ENCODE peak calls at places on chromosomes 3 and 15, in five cellular contexts. Q is heart left ventricle, N is upper lobe of left lung, V is A549, U is gastrocnemius medialis. P is an unnamed sample.

GRCh38 chr3:126484662-126485061 is 9.0 kb upstream of the ZXDC start:
- ATAC-seq in N (no peak), U (no peak), Q (no peak), V (no peak), P (no peak)

GRCh38 chr3:4546346-4547178 is 53.4 kb downstream of the ITPR1 start:
- ATAC-seq in U (no peak), Q (no peak), N (no peak), V (no peak), P (peak)

GRCh38 chr15:62392411-62392810 is 227.3 kb upstream of the C2CD4B start:
- ATAC-seq in Q (peak), V (no peak), N (no peak), U (peak), P (no peak)

GRCh38 chr15:43469867-43470266 is 23.1 kb downstream of the TP53BP1 start:
- ATAC-seq in U (no peak), N (no peak), Q (no peak), V (no peak), P (no peak)

GRCh38 chr15:33710746-33711145 is 257.6 kb upstream of the CHRM5 start:
- ATAC-seq in V (no peak), Q (no peak), N (no peak), U (no peak), P (no peak)

GRCh38 chr15:80250614-80251504 is 1.2 kb downstream of the CTXND1 start:
- ATAC-seq in Q (no peak), V (no peak), N (no peak), U (no peak), P (no peak)

GRCh38 chr3:125960456-125961288 is 8.3 kb upstream of the ROPN1B start:
- ATAC-seq in Q (no peak), N (no peak), V (no peak), U (no peak), P (no peak)

GRCh38 chr3:30505866-30506517 is 100.4 kb upstream of the TGFBR2 start:
- ATAC-seq in U (no peak), Q (no peak), V (no peak), N (no peak), P (no peak)

GRCh38 chr15:58065445-58066041 is at the start of gene ALDH1A2:
- ATAC-seq in U (peak), Q (peak), N (peak), V (peak), P (peak)

GRCh38 chr3:172577962-172578560 is 54.8 kb upstream of the TNFSF10 start:
- ATAC-seq in Q (no peak), N (no peak), U (no peak), V (no peak), P (no peak)

GRCh38 chr15:73802336-73803105 is 49.4 kb upstream of the INSYN1 start:
- ATAC-seq in U (peak), N (no peak), V (no peak), Q (peak), P (peak)

GRCh38 chr3:136954980-136955780 is 2.6 kb upstream of the IL20RB start:
- ATAC-seq in N (no peak), V (peak), Q (no peak), U (no peak), P (no peak)

GRCh38 chr3:152269423-152270144 is 855 bp downstream of the MBNL1 start:
- ATAC-seq in U (peak), V (peak), N (peak), Q (peak), P (peak)
- TF ChIP-seq POLR2A in U (peak), V (no peak), N (no peak), Q (no peak), P (peak)

GRCh38 chr15:56361978-56362377 is 3.2 kb upstream of the TEX9 start:
- ATAC-seq in V (no peak), U (no peak), Q (no peak), N (no peak), P (no peak)

GRCh38 chr15:56369234-56369633 is 4.0 kb downstream of the TEX9 start:
- ATAC-seq in V (no peak), N (no peak), Q (no peak), U (no peak), P (no peak)

GRCh38 chr15:56366211-56366610 is 985 bp downstream of the TEX9 start:
- ATAC-seq in Q (no peak), N (no peak), V (no peak), U (no peak), P (no peak)

GRCh38 chr15:56367156-56367555 is 1.9 kb downstream of the TEX9 start:
- ATAC-seq in U (no peak), V (no peak), N (no peak), Q (no peak), P (no peak)

GRCh38 chr15:56365075-56365711 is at the start of gene TEX9:
- ATAC-seq in V (peak), Q (peak), N (peak), U (peak), P (peak)
- TF ChIP-seq POLR2A in V (peak), Q (no peak), N (no peak), U (no peak), P (no peak)

GRCh38 chr15:83977992-83978391 is 257.6 kb upstream of the GOLGA6L4 start:
- ATAC-seq in U (no peak), N (no peak), V (no peak), Q (no peak), P (no peak)

GRCh38 chr15:83980637-83981036 is 254.9 kb upstream of the GOLGA6L4 start:
- ATAC-seq in V (no peak), Q (no peak), N (no peak), U (no peak), P (no peak)

GRCh38 chr15:83978588-83978987 is 257.0 kb upstream of the GOLGA6L4 start:
- ATAC-seq in N (no peak), U (no peak), V (no peak), Q (no peak), P (no peak)

GRCh38 chr15:83982748-83983147 is 252.8 kb upstream of the GOLGA6L4 start:
- ATAC-seq in V (no peak), N (no peak), U (no peak), Q (no peak), P (no peak)

GRCh38 chr15:83983634-83984458 is 251.7 kb upstream of the GOLGA6L4 start:
- ATAC-seq in U (no peak), Q (no peak), V (no peak), N (no peak), P (no peak)
- TF ChIP-seq POLR2A in U (no peak), Q (no peak), V (no peak), N (no peak), P (no peak)

DNA sequence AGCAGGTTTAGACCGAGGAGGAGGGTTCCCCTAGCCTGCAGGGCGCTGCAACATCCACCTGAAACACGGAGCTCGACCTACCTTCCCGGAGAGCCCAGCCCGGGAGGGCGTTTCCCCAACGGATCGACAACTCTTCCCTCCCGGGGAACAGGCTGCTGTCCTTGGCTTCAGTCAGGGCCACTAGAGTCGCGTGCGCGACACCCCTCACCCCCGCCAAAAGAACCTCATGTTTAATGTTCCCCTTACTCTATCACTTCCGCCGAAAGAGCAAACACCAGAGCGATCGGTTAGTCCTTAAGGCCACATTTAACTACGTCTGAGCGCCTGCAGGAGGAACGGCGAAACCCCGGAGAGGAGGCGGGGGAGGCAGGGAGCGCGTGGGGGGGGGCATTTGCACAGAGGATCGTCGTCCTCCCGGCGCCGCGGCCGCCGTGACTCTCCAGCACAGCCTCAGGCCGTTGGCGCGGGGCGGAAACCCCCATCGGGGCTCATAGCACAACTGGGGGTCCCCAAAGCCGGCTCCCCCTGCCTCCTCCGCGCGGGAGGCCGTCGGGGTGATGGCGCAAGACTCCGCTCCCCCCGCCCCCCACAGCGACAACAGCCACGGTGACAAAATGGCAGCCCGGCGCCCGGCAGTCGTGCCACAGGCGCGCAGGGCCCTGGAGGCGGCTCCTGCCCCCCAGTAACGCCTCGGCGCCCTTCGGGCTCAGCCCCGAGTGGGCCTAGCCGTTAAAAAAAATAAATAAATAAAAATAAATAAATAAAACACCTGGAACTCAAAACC is 3.2 kb downstream of the ANP32A start:
- ATAC-seq in Q (peak), V (peak), N (peak), U (peak), P (peak)
- TF ChIP-seq POLR2A in Q (no peak), V (peak), N (no peak), U (peak), P (peak)

GRCh38 chr3:134840459-134840858 is 45.4 kb downstream of the EPHB1 start:
- ATAC-seq in Q (no peak), U (no peak), N (no peak), V (no peak), P (no peak)
- TF ChIP-seq POLR2A in Q (no peak), U (no peak), N (no peak), V (no peak), P (no peak)

GRCh38 chr15:51622269-51623180 is at the start of gene DMXL2:
- ATAC-seq in Q (peak), N (peak), V (peak), U (peak), P (peak)
- TF ChIP-seq POLR2A in Q (no peak), N (no peak), V (peak), U (no peak), P (no peak)

DNA sequence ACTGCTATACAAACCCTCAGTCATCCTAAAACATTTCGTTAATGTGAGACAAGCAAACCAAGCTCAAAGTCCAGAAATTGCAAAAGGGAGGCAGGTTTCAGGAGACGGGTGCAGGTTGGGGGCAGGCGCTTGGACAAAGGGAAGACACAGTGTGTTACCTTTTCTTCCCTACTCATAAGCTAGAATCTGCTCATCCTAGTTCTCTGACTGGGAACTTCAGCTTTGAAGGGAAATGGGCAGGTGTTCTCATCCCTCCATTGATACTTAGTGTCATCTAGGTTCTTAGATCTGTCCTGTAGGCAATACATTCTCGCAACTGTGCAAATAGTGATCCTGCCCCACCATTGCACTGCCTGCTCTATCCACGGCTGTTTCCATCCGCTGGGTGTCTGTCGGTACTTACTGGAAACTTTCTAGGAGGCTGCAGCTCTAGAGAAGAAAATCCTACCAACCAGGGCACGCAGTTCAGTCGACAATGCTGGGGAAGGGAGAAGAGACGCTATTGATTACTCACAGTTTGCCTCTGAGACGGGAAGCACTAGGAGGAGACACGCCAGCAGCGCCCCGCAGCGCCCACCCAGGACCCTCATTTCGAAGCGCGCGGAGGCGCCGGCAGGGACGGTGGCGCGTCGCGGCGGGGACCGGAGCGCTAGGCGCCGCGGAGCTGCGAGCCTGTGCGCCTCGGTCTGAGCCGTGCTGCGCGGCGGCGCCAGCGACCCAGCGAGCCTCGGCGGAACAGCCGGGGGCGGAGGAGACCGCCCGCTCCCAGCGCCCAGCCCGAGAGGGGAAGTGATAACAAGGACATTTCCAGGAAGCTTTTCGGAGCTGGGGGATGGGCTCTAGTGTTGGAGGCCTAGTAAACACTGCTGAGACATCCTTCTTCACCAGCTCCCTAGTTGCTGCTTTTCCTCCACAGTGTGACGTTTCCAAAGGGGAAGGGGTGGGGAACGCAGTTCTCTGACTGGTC is at the start of gene PROS1:
- ATAC-seq in U (peak), N (peak), V (peak), Q (peak), P (peak)
- TF ChIP-seq POLR2A in U (peak), N (peak), V (peak), Q (no peak), P (peak)

GRCh38 chr15:67193223-67194009 is 61.0 kb downstream of the AAGAB start:
- ATAC-seq in Q (peak), N (no peak), U (peak), V (no peak), P (peak)

GRCh38 chr15:67195305-67195704 is 59.2 kb downstream of the AAGAB start:
- ATAC-seq in U (no peak), Q (no peak), V (no peak), N (no peak), P (no peak)

GRCh38 chr15:67196222-67196621 is 58.2 kb downstream of the AAGAB start:
- ATAC-seq in U (no peak), N (no peak), Q (no peak), V (peak), P (no peak)

GRCh38 chr15:67192185-67192584 is 62.3 kb downstream of the AAGAB start:
- ATAC-seq in N (no peak), U (no peak), V (no peak), Q (no peak), P (no peak)

DNA sequence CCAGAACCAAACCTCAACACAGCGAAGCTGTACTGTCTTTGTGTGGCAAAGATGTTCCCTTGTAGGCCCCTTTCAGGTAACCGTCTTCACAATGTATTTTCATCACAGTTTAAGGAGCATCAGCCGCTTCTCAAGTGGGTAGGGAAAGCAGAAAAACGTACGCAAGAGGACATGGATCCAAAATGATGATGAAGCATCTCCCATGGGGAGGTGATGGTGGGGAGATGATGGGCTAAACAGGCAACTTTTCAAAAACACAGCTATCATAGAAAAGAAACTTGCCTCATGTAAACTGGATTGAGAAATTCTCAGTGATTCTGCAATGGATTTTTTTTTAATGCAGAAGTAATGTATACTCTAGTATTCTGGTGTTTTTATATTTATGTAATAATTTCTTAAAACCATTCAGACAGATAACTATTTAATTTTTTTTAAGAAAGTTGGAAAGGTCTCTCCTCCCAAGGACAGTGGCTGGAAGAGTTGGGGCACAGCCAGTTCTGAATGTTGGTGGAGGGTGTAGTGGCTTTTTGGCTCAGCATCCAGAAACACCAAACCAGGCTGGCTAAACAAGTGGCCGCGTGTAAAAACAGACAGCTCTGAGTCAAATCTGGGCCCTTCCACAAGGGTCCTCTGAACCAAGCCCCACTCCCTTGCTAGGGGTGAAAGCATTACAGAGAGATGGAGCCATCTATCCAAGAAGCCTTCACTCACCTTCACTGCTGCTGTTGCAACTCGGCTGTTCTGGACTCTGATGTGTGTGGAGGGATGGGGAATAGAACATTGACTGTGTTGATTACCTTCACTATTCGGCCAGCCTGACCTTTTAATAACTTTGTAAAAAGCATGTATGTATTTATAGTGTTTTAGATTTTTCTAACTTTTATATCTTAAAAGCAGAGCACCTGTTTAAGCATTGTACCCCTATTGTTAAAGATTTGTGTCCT is 60.0 kb downstream of the AAGAB start:
- ATAC-seq in N (no peak), U (no peak), V (no peak), Q (no peak), P (peak)
- TF ChIP-seq POLR2A in N (no peak), U (no peak), V (no peak), Q (no peak), P (no peak)

GRCh38 chr3:11563749-11564148 is 80.0 kb downstream of the VGLL4 start:
- ATAC-seq in V (no peak), N (no peak), Q (no peak), U (no peak), P (no peak)

GRCh38 chr3:11565072-11565471 is 78.6 kb downstream of the VGLL4 start:
- ATAC-seq in U (no peak), N (no peak), V (no peak), Q (peak), P (no peak)

GRCh38 chr3:11562277-11562881 is 81.3 kb downstream of the VGLL4 start:
- ATAC-seq in N (no peak), V (no peak), Q (no peak), U (no peak), P (no peak)

GRCh38 chr3:11564577-11565001 is 79.1 kb downstream of the VGLL4 start:
- ATAC-seq in U (no peak), N (no peak), Q (peak), V (no peak), P (no peak)

GRCh38 chr3:11563159-11563558 is 80.6 kb downstream of the VGLL4 start:
- ATAC-seq in Q (no peak), V (no peak), N (no peak), U (no peak), P (no peak)
- TF ChIP-seq POLR2A in Q (no peak), V (no peak), N (no peak), U (no peak), P (no peak)

P was measured in gastroesophageal sphincter.